ENCODE peak calls at places on chromosomes 7 and 10, in four cellular contexts. One of them, this sample, is unnamed.
A peak's percentile ranks its signal among the peaks of the same experiment; 100 is the strongest.

GRCh38 chr10:7121154-7121797 is 289.6 kb downstream of the SFMBT2 start:
- DNase-seq in GM23338: peak; percentile 90
- DNase-seq in NCI-H1105: no peak
- DNase-seq in left lung: no peak
- DNase-seq in this sample: peak; percentile 65

GRCh38 chr7:97064972-97065587 is 40.4 kb upstream of the DLX5 start:
- DNase-seq in GM23338: peak; percentile 82
- DNase-seq in NCI-H1105: peak; percentile 77
- DNase-seq in left lung: no peak
- DNase-seq in this sample: no peak

GRCh38 chr7:368651-369475 is 78.9 kb downstream of the FOXL3 start:
- DNase-seq in GM23338: no peak
- DNase-seq in NCI-H1105: no peak
- DNase-seq in left lung: peak; percentile 65
- DNase-seq in this sample: peak; percentile 43

GRCh38 chr7:43113622-43114450 is 1.4 kb downstream of the HECW1 start:
- DNase-seq in GM23338: no peak
- DNase-seq in NCI-H1105: no peak
- DNase-seq in left lung: no peak
- DNase-seq in this sample: no peak

GRCh38 chr10:49398000-49398861 is 2.3 kb upstream of the DRGX start:
- DNase-seq in GM23338: peak; percentile 78
- DNase-seq in NCI-H1105: no peak
- DNase-seq in left lung: peak; percentile 88
- DNase-seq in this sample: no peak

GRCh38 chr10:20147679-20148078 is 331.4 kb downstream of the PLXDC2 start:
- DNase-seq in GM23338: no peak
- DNase-seq in NCI-H1105: no peak
- DNase-seq in left lung: no peak
- DNase-seq in this sample: no peak

GRCh38 chr10:71429929-71430328 is 33.2 kb downstream of the CDH23 start:
- DNase-seq in GM23338: peak; percentile 72
- DNase-seq in NCI-H1105: no peak
- DNase-seq in left lung: no peak
- DNase-seq in this sample: no peak

GRCh38 chr7:90900640-90901353 is 304.7 kb downstream of the CDK14 start:
- DNase-seq in GM23338: no peak
- DNase-seq in NCI-H1105: no peak
- DNase-seq in left lung: no peak
- DNase-seq in this sample: no peak

GRCh38 chr10:69439813-69440506 is 11.3 kb upstream of the TSPAN15 start:
- DNase-seq in GM23338: peak; percentile 29
- DNase-seq in NCI-H1105: no peak
- DNase-seq in left lung: no peak
- DNase-seq in this sample: no peak

GRCh38 chr7:4220011-4220410 is 462.1 kb upstream of the FOXK1 start:
- DNase-seq in GM23338: no peak
- DNase-seq in NCI-H1105: no peak
- DNase-seq in left lung: peak; percentile 54
- DNase-seq in this sample: no peak

GRCh38 chr10:278707-279106 is 143.5 kb downstream of the ZMYND11 start:
- DNase-seq in GM23338: no peak
- DNase-seq in NCI-H1105: no peak
- DNase-seq in left lung: no peak
- DNase-seq in this sample: no peak

GRCh38 chr10:6990891-6991290 is 410.8 kb upstream of the PRKCQ start:
- DNase-seq in GM23338: no peak
- DNase-seq in NCI-H1105: no peak
- DNase-seq in left lung: no peak
- DNase-seq in this sample: no peak

GRCh38 chr7:18638594-18639452 is 143.3 kb downstream of the HDAC9 start:
- DNase-seq in GM23338: no peak
- DNase-seq in NCI-H1105: no peak
- DNase-seq in left lung: no peak
- DNase-seq in this sample: peak; percentile 48

GRCh38 chr7:5452937-5453540 is 29.4 kb upstream of the TNRC18 start:
- DNase-seq in GM23338: peak; percentile 61
- DNase-seq in NCI-H1105: no peak
- DNase-seq in left lung: no peak
- DNase-seq in this sample: no peak

GRCh38 chr10:100208271-100208670 is 21.1 kb downstream of the CHUK start:
- DNase-seq in GM23338: no peak
- DNase-seq in NCI-H1105: no peak
- DNase-seq in left lung: no peak
- DNase-seq in this sample: no peak

GRCh38 chr7:130943336-130943901 is 209.4 kb upstream of the KLF14 start:
- DNase-seq in GM23338: no peak
- DNase-seq in NCI-H1105: no peak
- DNase-seq in left lung: no peak
- DNase-seq in this sample: peak; percentile 61

GRCh38 chr10:43408331-43408709 is 666 bp downstream of the HNRNPF start:
- DNase-seq in GM23338: peak; percentile 37
- DNase-seq in NCI-H1105: no peak
- DNase-seq in left lung: no peak
- DNase-seq in this sample: no peak

GRCh38 chr7:29494350-29494749 is 69.3 kb upstream of the PRR15 start:
- DNase-seq in GM23338: no peak
- DNase-seq in NCI-H1105: no peak
- DNase-seq in left lung: no peak
- DNase-seq in this sample: no peak

GRCh38 chr7:87416682-87417587 is 58.5 kb downstream of the ABCB4 start:
- DNase-seq in GM23338: peak; percentile 86
- DNase-seq in NCI-H1105: peak; percentile 56
- DNase-seq in left lung: no peak
- DNase-seq in this sample: no peak

GRCh38 chr10:72335394-72336258 is 19.1 kb downstream of the DNAJB12 start:
- DNase-seq in GM23338: no peak
- DNase-seq in NCI-H1105: no peak
- DNase-seq in left lung: peak; percentile 82
- DNase-seq in this sample: peak; percentile 81

GRCh38 chr10:106267591-106267990 is 896.9 kb downstream of the SORCS1 start:
- DNase-seq in GM23338: no peak
- DNase-seq in NCI-H1105: no peak
- DNase-seq in left lung: peak; percentile 70
- DNase-seq in this sample: no peak

GRCh38 chr7:7505936-7506335 is 29.7 kb downstream of the COL28A1 start:
- DNase-seq in GM23338: no peak
- DNase-seq in NCI-H1105: no peak
- DNase-seq in left lung: no peak
- DNase-seq in this sample: no peak

GRCh38 chr10:111493024-111493625 is 416.3 kb downstream of the ADRA2A start:
- DNase-seq in GM23338: no peak
- DNase-seq in NCI-H1105: no peak
- DNase-seq in left lung: no peak
- DNase-seq in this sample: no peak

GRCh38 chr10:12186324-12186723 is 9.4 kb downstream of the NUDT5 start:
- DNase-seq in GM23338: no peak
- DNase-seq in NCI-H1105: no peak
- DNase-seq in left lung: no peak
- DNase-seq in this sample: no peak

GRCh38 chr7:155258233-155258575 is 39.5 kb upstream of the INSIG1 start:
- DNase-seq in GM23338: no peak
- DNase-seq in NCI-H1105: no peak
- DNase-seq in left lung: no peak
- DNase-seq in this sample: no peak

GRCh38 chr7:96187735-96188622 is 133.9 kb downstream of the SLC25A13 start:
- DNase-seq in GM23338: no peak
- DNase-seq in NCI-H1105: peak; percentile 48
- DNase-seq in left lung: no peak
- DNase-seq in this sample: no peak

This sample was measured in CD14-positive monocyte.